ENCODE peak calls at places on chromosomes 12 and 14, in seven cellular contexts. V is suprapubic skin; Y is fibroblast of pulmonary artery; Z is T follicular helper cell; N is GM19239; Q is SW480; F is CD8-positive, alpha-beta T cell. A is an unnamed sample.

GRCh38 chr14:74140374-74140850 is 55.7 kb downstream of the LIN52 start:
- DNase-seq in V (peak), Y (peak), Z (no peak), N (no peak), Q (no peak), F (no peak), A (peak)

GRCh38 chr12:19430988-19431387 is 8.3 kb upstream of the AEBP2 start:
- DNase-seq in V (no peak), Y (peak), Z (no peak), N (no peak), Q (no peak), F (no peak), A (peak)

GRCh38 chr14:50116986-50117385 is 614 bp upstream of the VCPKMT start:
- DNase-seq in V (no peak), Y (no peak), Z (no peak), N (no peak), Q (no peak), F (no peak), A (peak)

GRCh38 chr14:95421741-95422140 is 94.7 kb downstream of the SYNE3 start:
- DNase-seq in V (no peak), Y (no peak), Z (no peak), N (no peak), Q (no peak), F (no peak), A (no peak)

GRCh38 chr12:57001448-57001906 is 4.9 kb downstream of the ZBTB39 start:
- DNase-seq in V (no peak), Y (peak), Z (peak), N (peak), Q (peak), F (peak), A (peak)

GRCh38 chr14:31992051-31992450 is 85.1 kb upstream of the ARHGAP5 start:
- DNase-seq in V (no peak), Y (peak), Z (no peak), N (no peak), Q (no peak), F (no peak), A (peak)

GRCh38 chr14:25537846-25538455 is 488.0 kb upstream of the STXBP6 start:
- DNase-seq in V (no peak), Y (no peak), Z (no peak), N (no peak), Q (peak), F (no peak), A (peak)

GRCh38 chr12:69396041-69396440 is 36.5 kb downstream of the YEATS4 start:
- DNase-seq in V (no peak), Y (no peak), Z (no peak), N (no peak), Q (no peak), F (no peak), A (no peak)

GRCh38 chr12:103799504-103800251 is 41.4 kb downstream of the NT5DC3 start:
- DNase-seq in V (no peak), Y (peak), Z (no peak), N (no peak), Q (no peak), F (no peak), A (peak)

GRCh38 chr12:62841841-62842240 is 93.1 kb downstream of the PPM1H start:
- DNase-seq in V (no peak), Y (no peak), Z (no peak), N (no peak), Q (no peak), F (no peak), A (no peak)

GRCh38 chr12:113142173-113142885 is 6.8 kb upstream of the RASAL1 start:
- DNase-seq in V (no peak), Y (no peak), Z (no peak), N (no peak), Q (peak), F (no peak), A (no peak)

GRCh38 chr14:32352631-32353030 is 23.5 kb downstream of the AKAP6 start:
- DNase-seq in V (no peak), Y (peak), Z (no peak), N (no peak), Q (no peak), F (no peak), A (peak)

GRCh38 chr14:74508844-74509428 is 15.4 kb downstream of the ISCA2 start:
- DNase-seq in V (no peak), Y (no peak), Z (no peak), N (no peak), Q (no peak), F (no peak), A (no peak)

GRCh38 chr14:77804592-77804991 is 4.7 kb downstream of the ADCK1 start:
- DNase-seq in V (no peak), Y (peak), Z (no peak), N (no peak), Q (peak), F (no peak), A (peak)

GRCh38 chr12:78931466-78931990 is 67.0 kb downstream of the SYT1 start:
- DNase-seq in V (no peak), Y (no peak), Z (no peak), N (no peak), Q (no peak), F (no peak), A (no peak)

GRCh38 chr12:70275045-70275444 is 31.8 kb downstream of the CNOT2 start:
- DNase-seq in V (no peak), Y (no peak), Z (no peak), N (no peak), Q (no peak), F (no peak), A (no peak)

GRCh38 chr14:61765225-61765943 is 3.2 kb downstream of the SNAPC1 start:
- DNase-seq in V (no peak), Y (no peak), Z (no peak), N (no peak), Q (no peak), F (no peak), A (no peak)

GRCh38 chr12:117679776-117680175 is 289.0 kb downstream of the KSR2 start:
- DNase-seq in V (no peak), Y (no peak), Z (no peak), N (no peak), Q (no peak), F (no peak), A (no peak)

GRCh38 chr14:70057519-70058136 is 131.1 kb downstream of the SLC8A3 start:
- DNase-seq in V (no peak), Y (no peak), Z (no peak), N (no peak), Q (no peak), F (no peak), A (no peak)

GRCh38 chr12:91326043-91327027 is 143.7 kb upstream of the DCN start:
- DNase-seq in V (no peak), Y (peak), Z (no peak), N (peak), Q (peak), F (no peak), A (peak)

GRCh38 chr14:34181308-34181707 is 230.4 kb upstream of the EGLN3 start:
- DNase-seq in V (no peak), Y (no peak), Z (no peak), N (no peak), Q (no peak), F (no peak), A (no peak)

GRCh38 chr12:19608039-19608438 is 168.7 kb downstream of the AEBP2 start:
- DNase-seq in V (no peak), Y (no peak), Z (no peak), N (no peak), Q (no peak), F (no peak), A (no peak)

GRCh38 chr12:12272869-12273268 is 6.0 kb upstream of the LRP6 start:
- DNase-seq in V (no peak), Y (peak), Z (no peak), N (no peak), Q (no peak), F (no peak), A (peak)

GRCh38 chr12:15772405-15773018 is 16.7 kb downstream of the EPS8 start:
- DNase-seq in V (no peak), Y (peak), Z (no peak), N (no peak), Q (peak), F (no peak), A (peak)

GRCh38 chr14:68458840-68459469 is 333.9 kb downstream of the ZFP36L1 start:
- DNase-seq in V (no peak), Y (peak), Z (no peak), N (no peak), Q (no peak), F (no peak), A (peak)

GRCh38 chr12:52347016-52347415 is 20.3 kb downstream of the KRT85 start:
- DNase-seq in V (no peak), Y (no peak), Z (no peak), N (no peak), Q (no peak), F (no peak), A (no peak)

GRCh38 chr12:101863971-101864370 is 13.4 kb upstream of the DRAM1 start:
- DNase-seq in V (no peak), Y (no peak), Z (no peak), N (no peak), Q (no peak), F (no peak), A (no peak)

GRCh38 chr12:56087220-56087619 is 7.3 kb downstream of the ERBB3 start:
- DNase-seq in V (no peak), Y (no peak), Z (no peak), N (no peak), Q (no peak), F (no peak), A (peak)

GRCh38 chr12:121794532-121795028 is 1.1 kb upstream of the RHOF start:
- DNase-seq in V (no peak), Y (no peak), Z (no peak), N (peak), Q (no peak), F (no peak), A (no peak)

GRCh38 chr14:73455294-73455693 is 3.1 kb downstream of the NUMB start:
- DNase-seq in V (no peak), Y (no peak), Z (no peak), N (no peak), Q (no peak), F (no peak), A (no peak)